ENCODE peak calls at places on chromosomes 16 and 17, in six cellular contexts. One of them, this sample, is unnamed.
A peak's percentile ranks its signal among the peaks of the same experiment; 100 is the strongest.

GRCh38 chr16:74868501-74868900 is 93.9 kb upstream of the FA2H start:
- DNase-seq in A549: no peak
- DNase-seq in K562: no peak
- DNase-seq in H1: no peak
- DNase-seq in WTC11: no peak
- DNase-seq in HepG2: peak; percentile 76
- DNase-seq in this sample: peak; percentile 75

GRCh38 chr16:25006504-25007055 is 8.6 kb downstream of the ARHGAP17 start:
- DNase-seq in A549: no peak
- DNase-seq in K562: no peak
- DNase-seq in H1: no peak
- DNase-seq in WTC11: no peak
- DNase-seq in HepG2: peak; percentile 78
- DNase-seq in this sample: peak; percentile 66

GRCh38 chr17:49908782-49909714 is 59.9 kb upstream of the DLX4 start:
- DNase-seq in A549: no peak
- DNase-seq in K562: no peak
- DNase-seq in H1: no peak
- DNase-seq in WTC11: no peak
- DNase-seq in HepG2: no peak
- DNase-seq in this sample: no peak

GRCh38 chr16:4303973-4304372 is 11.9 kb upstream of the GLIS2 start:
- DNase-seq in A549: no peak
- DNase-seq in K562: no peak
- DNase-seq in H1: no peak
- DNase-seq in WTC11: no peak
- DNase-seq in HepG2: no peak
- DNase-seq in this sample: no peak

GRCh38 chr16:54286330-54287017 is at the start of gene IRX3:
- DNase-seq in A549: peak; percentile 88
- DNase-seq in K562: no peak
- DNase-seq in H1: peak; percentile 66
- DNase-seq in WTC11: peak; percentile 88
- DNase-seq in HepG2: peak; percentile 91
- DNase-seq in this sample: peak; percentile 22

GRCh38 chr16:56747486-56748045 is 17.6 kb downstream of the NUP93 start:
- DNase-seq in A549: no peak
- DNase-seq in K562: no peak
- DNase-seq in H1: no peak
- DNase-seq in WTC11: no peak
- DNase-seq in HepG2: no peak
- DNase-seq in this sample: no peak

GRCh38 chr16:60041671-60042070 is 1307.6 kb upstream of the GOT2 start:
- DNase-seq in A549: no peak
- DNase-seq in K562: no peak
- DNase-seq in H1: no peak
- DNase-seq in WTC11: no peak
- DNase-seq in HepG2: no peak
- DNase-seq in this sample: no peak

GRCh38 chr16:4626396-4626795 is 1.8 kb downstream of the MGRN1 start:
- DNase-seq in A549: no peak
- DNase-seq in K562: no peak
- DNase-seq in H1: no peak
- DNase-seq in WTC11: no peak
- DNase-seq in HepG2: no peak
- DNase-seq in this sample: no peak

GRCh38 chr17:50562266-50563094 is 2.0 kb downstream of the CACNA1G start:
- DNase-seq in A549: no peak
- DNase-seq in K562: no peak
- DNase-seq in H1: no peak
- DNase-seq in WTC11: peak; percentile 40
- DNase-seq in HepG2: no peak
- DNase-seq in this sample: no peak

GRCh38 chr16:3065069-3065741 is at the start of gene IL32:
- DNase-seq in A549: peak; percentile 71
- DNase-seq in K562: no peak
- DNase-seq in H1: no peak
- DNase-seq in WTC11: no peak
- DNase-seq in HepG2: peak; percentile 87
- DNase-seq in this sample: peak; percentile 88

GRCh38 chr16:46573008-46573833 is 48.0 kb downstream of the SHCBP1 start:
- DNase-seq in A549: peak; percentile 12
- DNase-seq in K562: peak; percentile 38
- DNase-seq in H1: no peak
- DNase-seq in WTC11: no peak
- DNase-seq in HepG2: peak; percentile 32
- DNase-seq in this sample: no peak

GRCh38 chr16:87667946-87668345 is 65.6 kb downstream of the JPH3 start:
- DNase-seq in A549: no peak
- DNase-seq in K562: no peak
- DNase-seq in H1: no peak
- DNase-seq in WTC11: no peak
- DNase-seq in HepG2: no peak
- DNase-seq in this sample: no peak

GRCh38 chr16:66984902-66985311 is 3.5 kb upstream of the CES4A start:
- DNase-seq in A549: no peak
- DNase-seq in K562: no peak
- DNase-seq in H1: no peak
- DNase-seq in WTC11: no peak
- DNase-seq in HepG2: no peak
- DNase-seq in this sample: no peak
- TF ChIP-seq JUN in A549: no peak
- TF ChIP-seq JUN in K562: no peak
- TF ChIP-seq JUN in H1: no peak
- TF ChIP-seq JUN in WTC11: no peak
- TF ChIP-seq JUN in HepG2: no peak
- TF ChIP-seq JUN in this sample: no peak

GRCh38 chr17:82118815-82119380 is 20.9 kb upstream of the FASN start:
- DNase-seq in A549: no peak
- DNase-seq in K562: peak; percentile 62
- DNase-seq in H1: no peak
- DNase-seq in WTC11: no peak
- DNase-seq in HepG2: peak; percentile 71
- DNase-seq in this sample: no peak
- TF ChIP-seq JUN in A549: no peak
- TF ChIP-seq JUN in K562: no peak
- TF ChIP-seq JUN in H1: no peak
- TF ChIP-seq JUN in WTC11: no peak
- TF ChIP-seq JUN in HepG2: no peak
- TF ChIP-seq JUN in this sample: no peak

DNA sequence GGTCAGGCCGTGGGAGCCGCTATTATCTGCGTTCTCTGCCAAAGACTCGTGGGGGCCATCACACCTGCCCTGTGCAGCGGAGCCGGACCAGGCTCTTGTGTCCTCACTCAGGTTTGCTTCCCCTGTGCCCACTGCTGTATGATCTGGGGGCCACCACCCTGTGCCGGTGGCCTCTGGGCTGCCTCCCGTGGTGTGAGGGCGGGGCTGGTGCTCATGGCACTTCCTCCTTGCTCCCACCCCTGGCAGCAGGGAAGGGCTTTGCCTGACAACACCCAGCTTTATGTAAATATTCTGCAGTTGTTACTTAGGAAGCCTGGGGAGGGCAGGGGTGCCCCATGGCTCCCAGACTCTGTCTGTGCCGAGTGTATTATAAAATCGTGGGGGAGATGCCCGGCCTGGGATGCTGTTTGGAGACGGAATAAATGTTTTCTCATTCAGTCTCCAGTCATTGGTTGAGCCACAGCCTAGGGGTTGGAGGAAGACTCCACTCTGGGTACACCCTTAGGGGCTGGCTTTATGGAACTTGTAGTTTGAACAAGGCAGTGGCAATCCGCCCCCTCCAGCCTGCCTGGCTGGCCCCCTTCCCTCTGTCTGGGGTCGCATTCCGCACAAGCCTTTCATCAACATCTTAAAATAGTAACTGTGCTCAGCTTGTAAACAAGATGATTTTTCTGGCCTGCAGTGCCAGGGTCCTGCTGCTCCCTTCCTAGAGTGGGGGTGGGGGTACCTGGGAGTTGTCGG is 4.1 kb downstream of the SYNGR2 start:
- DNase-seq in A549: no peak
- DNase-seq in K562: no peak
- DNase-seq in H1: no peak
- DNase-seq in WTC11: peak; percentile 27
- DNase-seq in HepG2: no peak
- DNase-seq in this sample: peak; percentile 21
- TF ChIP-seq JUN in A549: no peak
- TF ChIP-seq JUN in K562: no peak
- TF ChIP-seq JUN in H1: no peak
- TF ChIP-seq JUN in WTC11: no peak
- TF ChIP-seq JUN in HepG2: no peak
- TF ChIP-seq JUN in this sample: no peak

GRCh38 chr17:67751101-67752074 is 33.7 kb downstream of the NOL11 start:
- DNase-seq in A549: no peak
- DNase-seq in K562: no peak
- DNase-seq in H1: no peak
- DNase-seq in WTC11: peak; percentile 25
- DNase-seq in HepG2: no peak
- DNase-seq in this sample: no peak
- TF ChIP-seq JUN in A549: no peak
- TF ChIP-seq JUN in K562: no peak
- TF ChIP-seq JUN in H1: no peak
- TF ChIP-seq JUN in WTC11: no peak
- TF ChIP-seq JUN in HepG2: no peak
- TF ChIP-seq JUN in this sample: no peak

GRCh38 chr16:86145669-86146068 is 246.7 kb downstream of the IRF8 start:
- DNase-seq in A549: no peak
- DNase-seq in K562: no peak
- DNase-seq in H1: no peak
- DNase-seq in WTC11: no peak
- DNase-seq in HepG2: no peak
- DNase-seq in this sample: no peak

GRCh38 chr16:86156155-86156554 is 257.2 kb downstream of the IRF8 start:
- DNase-seq in A549: no peak
- DNase-seq in K562: no peak
- DNase-seq in H1: no peak
- DNase-seq in WTC11: no peak
- DNase-seq in HepG2: no peak
- DNase-seq in this sample: no peak

GRCh38 chr16:86150646-86151371 is 251.8 kb downstream of the IRF8 start:
- DNase-seq in A549: no peak
- DNase-seq in K562: no peak
- DNase-seq in H1: no peak
- DNase-seq in WTC11: no peak
- DNase-seq in HepG2: no peak
- DNase-seq in this sample: no peak

DNA sequence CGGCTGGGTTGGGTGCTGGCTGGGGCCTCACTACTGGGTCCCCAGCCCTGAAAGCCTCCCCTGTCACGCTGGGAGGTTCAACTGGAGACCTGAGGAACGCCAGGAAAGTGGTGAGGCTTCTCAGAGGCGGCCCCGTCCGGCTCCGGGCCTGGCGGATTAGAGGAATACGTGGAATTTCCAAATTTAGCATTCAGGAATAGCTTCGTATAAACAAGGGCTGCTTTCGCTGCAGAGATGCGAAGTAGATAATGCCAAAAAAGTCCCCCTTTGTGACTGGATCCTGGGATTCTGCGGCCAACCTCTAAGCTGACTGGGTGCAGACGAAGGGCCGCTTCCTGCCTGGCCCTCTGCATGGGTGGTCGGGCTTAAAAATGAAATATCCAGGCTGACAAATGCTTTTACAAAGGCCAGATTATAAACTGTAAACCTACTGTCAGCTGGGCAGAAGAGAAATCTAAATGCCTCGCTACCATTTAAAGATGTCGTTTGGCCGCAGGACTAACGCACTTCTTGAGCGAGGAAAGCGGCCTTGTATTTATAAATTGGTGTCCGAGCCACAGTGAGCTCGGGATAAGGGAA is 252.5 kb downstream of the IRF8 start:
- DNase-seq in A549: no peak
- DNase-seq in K562: no peak
- DNase-seq in H1: no peak
- DNase-seq in WTC11: no peak
- DNase-seq in HepG2: no peak
- DNase-seq in this sample: no peak
- TF ChIP-seq JUN in A549: no peak
- TF ChIP-seq JUN in K562: no peak
- TF ChIP-seq JUN in H1: no peak
- TF ChIP-seq JUN in WTC11: no peak
- TF ChIP-seq JUN in HepG2: no peak
- TF ChIP-seq JUN in this sample: no peak

DNA sequence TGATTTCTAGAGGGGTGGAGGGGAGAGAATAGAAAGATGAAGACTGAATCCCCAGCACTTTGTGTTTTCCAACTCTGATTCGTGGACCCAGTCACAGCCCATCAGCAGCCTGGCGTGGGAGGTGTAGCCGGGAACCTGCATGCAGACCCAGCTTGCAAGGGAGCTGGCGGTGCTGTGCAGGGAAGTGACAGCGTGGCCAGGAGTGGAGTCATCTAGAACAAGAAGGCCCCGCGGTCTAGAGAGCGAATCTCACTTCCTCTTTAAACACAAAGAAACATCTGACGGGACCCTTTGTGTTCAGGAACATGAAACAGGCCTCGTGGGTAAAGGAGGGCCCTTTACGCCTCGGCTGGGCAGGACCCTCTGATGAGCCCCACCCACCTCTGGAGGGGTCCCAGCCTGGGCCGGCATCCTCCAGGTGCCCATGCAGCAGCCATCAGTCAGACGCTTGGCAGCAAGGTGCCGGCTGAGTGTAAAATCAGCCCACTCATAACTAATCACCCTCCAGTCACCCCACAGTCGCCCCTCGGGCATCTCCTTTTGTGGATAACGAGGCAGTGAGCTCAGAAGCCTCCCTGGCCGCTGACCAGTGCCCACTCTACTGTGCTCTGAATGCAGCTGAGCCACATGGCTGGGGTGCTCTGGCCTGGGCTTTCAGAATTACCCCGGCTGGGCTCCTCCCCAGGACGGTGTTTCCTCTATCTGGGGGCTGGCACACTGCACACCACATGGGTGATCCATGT is 4.4 kb downstream of the SNAI3 start:
- DNase-seq in A549: no peak
- DNase-seq in K562: no peak
- DNase-seq in H1: no peak
- DNase-seq in WTC11: no peak
- DNase-seq in HepG2: no peak
- DNase-seq in this sample: no peak
- TF ChIP-seq JUN in A549: no peak
- TF ChIP-seq JUN in K562: no peak
- TF ChIP-seq JUN in H1: no peak
- TF ChIP-seq JUN in WTC11: no peak
- TF ChIP-seq JUN in HepG2: no peak
- TF ChIP-seq JUN in this sample: no peak

DNA sequence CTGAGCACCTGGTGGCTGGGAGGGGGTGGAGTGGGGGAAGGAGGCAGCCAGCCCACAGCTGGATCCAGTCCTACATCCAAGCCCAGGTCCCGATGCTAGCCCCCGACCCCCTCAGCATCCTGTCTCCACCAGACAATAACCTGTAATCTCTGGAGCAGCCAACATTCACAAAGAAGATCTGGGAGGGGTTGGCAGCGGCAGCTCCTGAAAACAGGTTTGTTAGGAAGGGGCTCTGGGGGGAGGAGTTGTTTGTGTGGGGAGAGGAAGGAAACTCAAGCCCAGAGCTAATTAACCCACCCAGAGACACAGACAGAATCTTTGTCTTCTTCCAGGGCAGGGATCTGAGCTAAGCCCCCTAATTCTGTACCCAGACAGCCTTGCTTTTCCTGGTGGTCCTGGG is 4.6 kb upstream of the C17orf113 start:
- DNase-seq in A549: no peak
- DNase-seq in K562: no peak
- DNase-seq in H1: no peak
- DNase-seq in WTC11: no peak
- DNase-seq in HepG2: no peak
- DNase-seq in this sample: no peak
- TF ChIP-seq JUN in A549: no peak
- TF ChIP-seq JUN in K562: no peak
- TF ChIP-seq JUN in H1: no peak
- TF ChIP-seq JUN in WTC11: no peak
- TF ChIP-seq JUN in HepG2: no peak
- TF ChIP-seq JUN in this sample: no peak